ENCODE peak calls at places on chromosome 5, in ten cellular contexts. W, P, Z, K, I, F, T, A, B and L are unnamed samples.
A peak's percentile ranks its signal among the peaks of the same experiment; 100 is the strongest.

GRCh38 chr5:155969510-155969909 is 357.5 kb upstream of the SGCD start:
- DNase-seq in W (no peak), P (no peak), Z (no peak), K (no peak), I (no peak), F (no peak), T (no peak), A (no peak), B (no peak), L (no peak)

GRCh38 chr5:91296691-91297143 is 86.4 kb downstream of the ARRDC3 start:
- DNase-seq in W (peak; percentile 76), P (peak; percentile 88), Z (no peak), K (peak; percentile 87), I (no peak), F (no peak), T (no peak), A (no peak), B (peak; percentile 17), L (no peak)

GRCh38 chr5:1725641-1726468 is 73.8 kb downstream of the MRPL36 start:
- DNase-seq in W (peak; percentile 14), P (no peak), Z (peak; percentile 24), K (peak; percentile 45), I (peak; percentile 25), F (no peak), T (no peak), A (no peak), B (no peak), L (no peak)

GRCh38 chr5:139644001-139644456 is 4.1 kb upstream of the CXXC5 start:
- DNase-seq in W (peak; percentile 51), P (peak; percentile 16), Z (no peak), K (peak; percentile 63), I (no peak), F (peak; percentile 87), T (no peak), A (no peak), B (no peak), L (no peak)

GRCh38 chr5:31638748-31639418 is at the start of gene PDZD2:
- DNase-seq in W (peak; percentile 83), P (peak; percentile 43), Z (peak; percentile 82), K (peak; percentile 84), I (peak; percentile 76), F (peak; percentile 74), T (peak; percentile 76), A (peak; percentile 73), B (peak; percentile 73), L (peak; percentile 71)

GRCh38 chr5:140302786-140303639 is at the start of gene PFDN1:
- DNase-seq in W (peak; percentile 98), P (peak; percentile 87), Z (peak; percentile 97), K (peak; percentile 98), I (peak; percentile 88), F (peak; percentile 95), T (peak; percentile 95), A (peak; percentile 93), B (peak; percentile 98), L (peak; percentile 96)

GRCh38 chr5:106637275-106637674 is 1033.5 kb downstream of the EFNA5 start:
- DNase-seq in W (no peak), P (no peak), Z (no peak), K (no peak), I (no peak), F (no peak), T (no peak), A (no peak), B (no peak), L (peak; percentile 15)

GRCh38 chr5:173668245-173668800 is 51.9 kb upstream of the BOD1 start:
- DNase-seq in W (peak; percentile 21), P (no peak), Z (no peak), K (no peak), I (no peak), F (no peak), T (no peak), A (no peak), B (no peak), L (no peak)

GRCh38 chr5:5795074-5795779 is 372.8 kb downstream of the ICE1 start:
- DNase-seq in W (peak; percentile 70), P (no peak), Z (no peak), K (no peak), I (no peak), F (peak; percentile 91), T (no peak), A (no peak), B (peak; percentile 45), L (no peak)

GRCh38 chr5:147558826-147559225 is 49.0 kb upstream of the DPYSL3 start:
- DNase-seq in W (peak; percentile 79), P (no peak), Z (peak; percentile 46), K (peak; percentile 85), I (no peak), F (no peak), T (peak; percentile 25), A (peak; percentile 20), B (peak; percentile 18), L (peak; percentile 86)

GRCh38 chr5:136087961-136088871 is 44.4 kb upstream of the SMAD5 start:
- DNase-seq in W (peak; percentile 94), P (peak; percentile 70), Z (peak; percentile 93), K (peak; percentile 85), I (no peak), F (no peak), T (no peak), A (no peak), B (peak; percentile 84), L (peak; percentile 52)

GRCh38 chr5:55232985-55233928 is at the start of gene CCNO:
- DNase-seq in W (peak; percentile 81), P (peak; percentile 52), Z (peak; percentile 80), K (peak; percentile 71), I (peak; percentile 64), F (peak; percentile 78), T (peak; percentile 80), A (peak; percentile 83), B (peak; percentile 89), L (peak; percentile 83)
- TF ChIP-seq POLR2A in W (no peak), P (peak; percentile 23), Z (no peak), K (no peak), I (no peak), F (no peak), T (peak; percentile 51), A (no peak), B (peak; percentile 73), L (no peak)

GRCh38 chr5:179697108-179697507 is 1.7 kb upstream of the CANX start:
- DNase-seq in W (no peak), P (no peak), Z (no peak), K (peak; percentile 17), I (no peak), F (no peak), T (no peak), A (no peak), B (no peak), L (no peak)

GRCh38 chr5:179696605-179697004 is 2.2 kb upstream of the CANX start:
- DNase-seq in W (no peak), P (no peak), Z (no peak), K (no peak), I (no peak), F (no peak), T (no peak), A (peak; percentile 61), B (no peak), L (no peak)

GRCh38 chr5:179698935-179699639 is at the start of gene CANX:
- DNase-seq in W (no peak), P (no peak), Z (no peak), K (no peak), I (no peak), F (no peak), T (peak; percentile 44), A (no peak), B (no peak), L (peak; percentile 46)

GRCh38 chr5:179699640-179700298 is 1.0 kb downstream of the CANX start:
- DNase-seq in W (no peak), P (no peak), Z (peak; percentile 46), K (no peak), I (no peak), F (no peak), T (peak; percentile 52), A (peak; percentile 59), B (peak; percentile 36), L (peak; percentile 60)

DNA sequence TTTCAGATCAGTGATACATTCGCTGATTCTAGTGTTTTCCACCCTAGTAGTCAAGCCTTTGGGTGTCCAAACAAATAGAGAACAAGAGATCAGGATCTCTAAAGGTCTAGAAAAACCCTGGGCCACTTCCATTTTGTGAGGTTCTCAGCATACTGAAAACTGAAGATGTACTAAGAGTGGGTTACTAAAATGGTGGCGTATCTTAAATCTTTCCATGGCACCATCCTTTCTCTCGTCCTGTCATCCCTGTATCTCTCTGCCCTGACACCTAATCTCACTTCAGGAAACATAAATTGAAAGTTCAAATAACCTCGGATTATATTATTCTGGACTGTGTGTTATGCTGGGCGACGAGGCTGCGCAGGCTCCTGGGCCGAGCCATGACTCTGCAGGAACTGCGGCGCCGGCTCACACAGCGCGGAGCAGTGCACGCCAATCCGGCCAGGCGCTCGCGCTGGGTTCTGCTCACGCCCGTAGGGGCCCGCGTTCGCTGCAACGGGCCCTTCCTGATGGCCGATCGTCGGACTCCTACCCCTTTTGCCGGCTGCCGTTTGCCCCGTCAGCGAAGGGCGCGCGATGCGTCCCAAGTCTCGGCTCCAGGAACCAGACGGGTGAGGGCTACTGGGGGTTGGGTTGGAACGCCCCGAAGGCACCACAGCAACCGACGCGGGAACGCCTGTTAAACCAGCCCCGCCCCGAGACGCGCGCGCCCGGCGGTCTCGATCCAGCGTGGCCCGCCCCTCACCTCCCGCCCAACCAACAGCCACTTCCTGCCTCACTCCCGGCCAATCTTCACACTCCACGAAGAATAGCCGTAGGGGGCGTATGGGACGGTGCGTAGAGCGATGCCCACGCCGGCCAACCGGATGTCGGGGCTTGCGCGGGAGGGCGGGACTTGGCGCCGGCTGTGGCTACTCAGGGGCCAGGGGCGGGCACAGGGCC is 503 bp upstream of the CANX start:
- DNase-seq in W (peak; percentile 100), P (peak; percentile 99), Z (peak; percentile 99), K (peak; percentile 100), I (peak; percentile 96), F (peak; percentile 99), T (peak; percentile 99), A (peak; percentile 99), B (peak; percentile 99), L (peak; percentile 100)
- TF ChIP-seq POLR2A in W (peak; percentile 94), P (peak; percentile 83), Z (no peak), K (peak; percentile 93), I (peak; percentile 83), F (peak; percentile 83), T (peak; percentile 93), A (peak; percentile 60), B (peak; percentile 73), L (peak; percentile 63)

GRCh38 chr5:42804717-42805339 is 6.9 kb downstream of the SELENOP start:
- DNase-seq in W (no peak), P (no peak), Z (no peak), K (no peak), I (no peak), F (no peak), T (no peak), A (no peak), B (no peak), L (no peak)
- TF ChIP-seq POLR2A in W (no peak), P (no peak), Z (no peak), K (no peak), I (no peak), F (no peak), T (no peak), A (no peak), B (no peak), L (no peak)

DNA sequence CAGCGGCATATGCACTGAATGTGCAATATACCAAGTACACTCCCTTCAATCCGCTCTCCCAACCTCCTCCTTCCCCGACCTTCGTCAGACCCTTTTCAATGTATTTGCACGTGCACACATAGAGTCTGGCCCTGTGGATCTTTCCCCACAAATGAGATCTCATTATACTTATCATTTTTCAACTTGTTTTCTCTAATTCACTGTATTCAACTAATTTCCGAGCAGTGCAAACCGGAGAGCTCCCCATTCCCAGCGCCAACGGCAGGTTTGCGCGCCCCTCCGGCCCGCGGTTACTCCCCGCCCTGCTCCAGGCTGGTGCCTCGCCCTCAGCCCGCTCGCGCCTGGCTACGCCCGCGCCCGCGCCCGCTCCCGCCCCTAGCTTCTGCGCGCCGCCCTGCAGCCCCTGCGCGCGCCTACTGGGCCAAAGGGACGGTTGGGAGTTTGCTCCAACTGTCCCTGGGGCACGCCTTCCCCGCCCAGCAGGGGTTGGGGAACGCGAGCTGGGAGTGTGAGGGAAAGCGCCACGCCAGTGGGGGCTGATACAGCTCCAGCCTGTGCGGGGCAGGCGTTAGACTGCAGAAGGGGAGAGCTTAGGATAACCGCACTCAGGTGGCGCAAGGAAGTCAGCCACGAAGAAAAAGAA is 3.3 kb upstream of the CDC20B start:
- DNase-seq in W (no peak), P (no peak), Z (peak; percentile 55), K (no peak), I (no peak), F (peak; percentile 66), T (peak; percentile 73), A (peak; percentile 82), B (peak; percentile 62), L (peak; percentile 39)
- TF ChIP-seq POLR2A in W (no peak), P (no peak), Z (no peak), K (no peak), I (no peak), F (no peak), T (peak; percentile 21), A (no peak), B (no peak), L (no peak)